ENCODE peak calls at places on chromosomes 6 and 20, in seven cellular contexts. Z is left ventricle myocardium inferior, H is colonic mucosa, V is AG04450, D is fibroblast of lung, O is OCI-LY7, N is brain microvascular endothelial cell. R is an unnamed sample.

GRCh38 chr6:138844203-138844602 is 48.3 kb downstream of the ECT2L start:
- DNase-seq in Z (peak), H (no peak), V (peak), D (peak), O (no peak), N (peak), R (no peak)

GRCh38 chr6:147190556-147190955 is 13.7 kb upstream of the STXBP5 start:
- DNase-seq in Z (no peak), H (no peak), V (no peak), D (peak), O (no peak), N (no peak), R (no peak)

GRCh38 chr20:54167909-54168872 is 5.6 kb downstream of the CYP24A1 start:
- DNase-seq in Z (no peak), H (no peak), V (no peak), D (peak), O (no peak), N (no peak), R (no peak)

GRCh38 chr6:159692303-159693127 is 526 bp downstream of the SOD2 start:
- DNase-seq in Z (peak), H (peak), V (no peak), D (peak), O (peak), N (peak), R (no peak)

GRCh38 chr6:166221040-166221439 is 53.4 kb upstream of the TBXT start:
- DNase-seq in Z (no peak), H (no peak), V (no peak), D (no peak), O (no peak), N (no peak), R (peak)

GRCh38 chr6:152635949-152636674 is 1.1 kb downstream of the SYNE1 start:
- DNase-seq in Z (peak), H (peak), V (no peak), D (peak), O (peak), N (peak), R (no peak)

GRCh38 chr20:57996936-57997629 is 231.4 kb downstream of the ANKRD60 start:
- DNase-seq in Z (no peak), H (no peak), V (no peak), D (peak), O (no peak), N (peak), R (no peak)

GRCh38 chr20:51326241-51326819 is 216.2 kb downstream of the NFATC2 start:
- DNase-seq in Z (peak), H (peak), V (no peak), D (peak), O (peak), N (peak), R (peak)

GRCh38 chr6:75812560-75812959 is 63.5 kb downstream of the MYO6 start:
- DNase-seq in Z (no peak), H (no peak), V (no peak), D (no peak), O (no peak), N (no peak), R (no peak)

GRCh38 chr6:113181164-113181563 is 676.0 kb upstream of the MARCKS start:
- DNase-seq in Z (no peak), H (no peak), V (no peak), D (no peak), O (no peak), N (no peak), R (no peak)
- H3K4me3 ChIP-seq in Z (no peak), H (no peak), V (no peak), D (no peak), O (no peak), N (no peak), R (no peak)

DNA sequence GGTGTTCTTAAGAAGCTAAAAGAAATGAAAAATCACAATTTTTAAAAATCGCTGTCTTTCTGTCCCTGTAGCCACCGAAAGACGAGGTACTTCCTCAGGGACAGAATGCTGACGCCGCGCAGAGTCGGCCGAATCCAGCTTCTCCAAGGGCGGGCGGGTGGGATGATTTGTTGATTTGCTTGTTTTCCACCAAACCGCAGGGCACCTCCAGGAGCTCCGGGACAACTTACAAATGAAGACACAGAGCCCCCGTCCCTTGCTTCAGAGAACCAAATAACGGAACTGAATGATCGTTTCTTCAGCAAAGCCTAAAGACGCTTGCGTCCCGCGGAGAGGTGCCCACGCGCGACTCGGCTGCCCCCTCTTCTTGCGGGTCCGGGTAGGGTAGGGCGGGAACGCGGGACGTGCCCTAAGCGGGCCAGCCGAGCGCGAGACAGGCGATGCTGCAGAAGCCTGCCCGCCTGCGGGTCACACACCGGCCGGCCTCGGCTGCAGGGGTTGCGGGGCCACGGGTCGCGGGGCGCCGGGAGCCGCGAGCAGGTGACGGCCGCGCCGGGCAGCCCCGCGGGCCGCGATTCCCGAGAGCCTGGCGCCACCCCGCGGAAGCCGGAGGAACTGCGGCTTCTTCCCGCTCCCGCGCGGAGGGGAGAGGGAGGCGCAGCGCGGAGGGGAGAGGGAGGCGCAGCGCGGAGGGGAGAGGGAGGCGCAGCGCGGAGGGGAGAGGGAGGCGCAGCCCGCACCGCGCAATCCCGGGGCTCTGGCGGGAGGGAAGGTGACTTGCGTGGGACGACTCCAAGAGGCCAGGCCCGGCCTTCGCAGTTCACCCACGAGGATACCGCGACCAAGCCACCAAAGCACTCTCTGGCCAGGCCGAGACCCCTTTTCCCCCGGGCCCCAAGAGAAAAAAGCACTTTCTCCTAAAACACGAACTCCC is 7.7 kb upstream of the FOXF2 start:
- DNase-seq in Z (no peak), H (peak), V (no peak), D (no peak), O (peak), N (no peak), R (no peak)
- H3K4me3 ChIP-seq in Z (peak), H (no peak), V (peak), D (peak), O (no peak), N (peak), R (no peak)

GRCh38 chr6:107114872-107115694 is at the start of gene BEND3:
- DNase-seq in Z (peak), H (peak), V (no peak), D (no peak), O (peak), N (no peak), R (no peak)
- H3K4me3 ChIP-seq in Z (peak), H (peak), V (peak), D (peak), O (peak), N (peak), R (peak)

GRCh38 chr6:18384621-18385020 is 2.5 kb upstream of the RNF144B start:
- DNase-seq in Z (peak), H (no peak), V (no peak), D (no peak), O (no peak), N (no peak), R (no peak)

GRCh38 chr6:18380165-18380564 is 7.0 kb upstream of the RNF144B start:
- DNase-seq in Z (no peak), H (no peak), V (no peak), D (no peak), O (no peak), N (no peak), R (no peak)

DNA sequence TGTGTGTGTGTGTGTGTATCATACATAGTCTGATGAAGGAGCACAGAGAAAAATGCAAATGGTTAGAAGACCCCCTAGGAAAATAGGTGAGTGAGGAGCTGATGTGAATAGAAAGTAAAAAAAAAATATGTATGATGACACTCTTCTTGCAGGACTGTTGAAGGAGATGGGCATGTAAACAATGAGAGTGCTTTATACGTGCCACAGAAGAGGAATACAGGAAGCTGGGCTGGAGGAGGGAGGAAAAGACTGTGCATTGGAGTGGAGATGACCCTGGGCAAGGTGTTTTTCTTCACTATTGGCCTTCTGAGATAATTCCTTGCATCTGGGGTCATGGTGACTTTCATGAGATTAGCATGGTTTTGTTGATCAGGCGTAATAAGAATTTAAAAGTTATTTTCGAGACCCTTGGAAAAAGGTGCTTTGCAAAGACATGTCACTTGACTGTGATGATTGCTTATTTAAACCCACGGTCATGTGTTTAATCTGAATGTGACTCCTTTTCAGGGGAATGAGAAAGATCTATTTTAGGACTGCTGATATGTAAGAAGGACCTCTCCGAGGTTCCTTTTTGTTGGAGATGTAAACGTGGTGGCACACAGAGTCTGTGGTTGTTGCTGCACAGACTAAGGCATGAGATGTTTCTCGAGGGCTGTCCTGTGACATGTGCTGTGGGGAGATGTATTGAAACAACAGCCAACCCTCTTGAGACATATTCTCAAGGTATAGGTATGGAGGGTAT is 7.6 kb upstream of the RNF144B start:
- DNase-seq in Z (no peak), H (no peak), V (no peak), D (no peak), O (peak), N (no peak), R (no peak)
- H3K4me3 ChIP-seq in Z (no peak), H (no peak), V (no peak), D (no peak), O (peak), N (no peak), R (no peak)

GRCh38 chr20:23454816-23455215 is 2.1 kb upstream of the CST11 start:
- DNase-seq in Z (no peak), H (no peak), V (no peak), D (no peak), O (no peak), N (no peak), R (no peak)

GRCh38 chr20:23453944-23454543 is 1.4 kb upstream of the CST11 start:
- DNase-seq in Z (no peak), H (no peak), V (no peak), D (no peak), O (no peak), N (no peak), R (no peak)

GRCh38 chr20:23455641-23456040 is 3.0 kb upstream of the CST11 start:
- DNase-seq in Z (no peak), H (no peak), V (no peak), D (no peak), O (no peak), N (no peak), R (peak)

GRCh38 chr20:23456873-23457272 is 4.2 kb upstream of the CST11 start:
- DNase-seq in Z (no peak), H (no peak), V (no peak), D (no peak), O (no peak), N (no peak), R (no peak)

GRCh38 chr20:23456416-23456815 is 3.7 kb upstream of the CST11 start:
- DNase-seq in Z (no peak), H (no peak), V (no peak), D (no peak), O (peak), N (no peak), R (peak)
- H3K4me3 ChIP-seq in Z (no peak), H (no peak), V (no peak), D (no peak), O (no peak), N (no peak), R (no peak)

DNA sequence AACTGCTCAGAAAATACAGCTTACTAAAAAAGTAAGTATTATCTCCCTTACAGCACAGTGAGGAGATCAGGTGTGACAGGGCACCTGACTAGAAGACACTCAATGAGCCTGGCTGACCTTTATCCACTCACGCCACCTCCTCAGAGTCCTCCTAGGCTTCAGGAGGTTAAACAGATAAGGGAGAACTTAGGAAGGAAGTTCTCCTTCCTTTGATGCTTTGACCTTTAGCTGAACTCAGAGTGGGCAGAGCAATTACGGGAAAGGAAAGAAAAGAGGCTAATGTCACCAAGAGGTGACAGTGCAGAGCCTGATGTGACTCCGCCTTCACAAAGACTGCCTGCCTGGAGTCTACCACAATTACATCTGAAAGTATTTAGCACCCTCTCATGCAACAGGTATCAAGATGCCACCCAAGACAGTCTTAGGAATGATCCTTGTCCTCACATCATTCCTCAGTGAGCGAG is 36.7 kb downstream of the MAN1A1 start:
- DNase-seq in Z (no peak), H (peak), V (no peak), D (no peak), O (no peak), N (no peak), R (peak)
- H3K4me3 ChIP-seq in Z (no peak), H (no peak), V (no peak), D (no peak), O (no peak), N (no peak), R (peak)

GRCh38 chr6:170271771-170272314 is 19.0 kb downstream of the DLL1 start:
- DNase-seq in Z (no peak), H (peak), V (no peak), D (no peak), O (peak), N (no peak), R (peak)
- H3K4me3 ChIP-seq in Z (peak), H (no peak), V (no peak), D (no peak), O (no peak), N (no peak), R (peak)